ENCODE peak calls at places on chromosomes 12 and 14, in nine cellular contexts. J is hippocampal formation, Y is pancreas, R is H9, B is astrocyte, P is M059J, X is fibroblast of pulmonary artery, N is occipital lobe, L is AG10803. G is an unnamed sample.

GRCh38 chr12:1680804-1681492 is 9.9 kb upstream of the ADIPOR2 start:
- DNase-seq in N (no peak), B (no peak), J (no peak), Y (no peak), P (peak; percentile 18), L (no peak), R (no peak), X (peak; percentile 51), G (no peak)

GRCh38 chr12:63151898-63152700 is 1.1 kb upstream of the AVPR1A start:
- DNase-seq in R (peak; percentile 82), J (peak; percentile 42), Y (no peak), X (peak; percentile 40), L (peak; percentile 31), B (peak; percentile 16), P (peak; percentile 27), N (peak; percentile 14), G (peak; percentile 38)

GRCh38 chr14:95697764-95698163 is 11.5 kb downstream of the TCL1B start:
- DNase-seq in R (no peak), X (no peak), B (no peak), P (no peak), Y (no peak), L (no peak), J (no peak), N (no peak), G (no peak)

GRCh38 chr12:71664411-71665108 is 459 bp downstream of the THAP2 start:
- DNase-seq in N (no peak), B (peak; percentile 12), L (no peak), Y (no peak), X (peak; percentile 28), P (no peak), J (peak; percentile 53), R (no peak), G (peak; percentile 31)

GRCh38 chr12:6322352-6322751 is 11.9 kb downstream of the PLEKHG6 start:
- DNase-seq in L (no peak), P (peak; percentile 55), X (no peak), R (no peak), N (no peak), J (no peak), B (no peak), Y (no peak), G (no peak)

GRCh38 chr14:90681889-90682429 is 134.3 kb downstream of the TTC7B start:
- DNase-seq in P (no peak), J (no peak), L (no peak), N (no peak), Y (no peak), X (no peak), R (no peak), B (no peak), G (no peak)

GRCh38 chr12:13071305-13072280 is 27.4 kb downstream of the FAM234B start:
- DNase-seq in L (no peak), J (no peak), N (no peak), X (no peak), Y (no peak), R (no peak), P (no peak), B (no peak), G (no peak)

GRCh38 chr12:95574799-95575452 is 23.6 kb upstream of the USP44 start:
- DNase-seq in N (no peak), X (peak; percentile 56), L (peak; percentile 54), B (peak; percentile 34), J (peak; percentile 43), R (no peak), Y (no peak), P (peak; percentile 56), G (peak; percentile 57)

GRCh38 chr14:88002421-88002820 is 2.5 kb upstream of the GPR65 start:
- DNase-seq in N (no peak), P (no peak), X (no peak), J (no peak), B (no peak), Y (no peak), R (no peak), L (no peak), G (no peak)

GRCh38 chr12:13204428-13204827 is 7.9 kb downstream of the EMP1 start:
- DNase-seq in J (no peak), B (peak; percentile 74), N (no peak), Y (no peak), P (peak; percentile 59), X (no peak), R (peak; percentile 57), L (no peak), G (peak; percentile 90)

GRCh38 chr12:71958993-71959588 is 20.4 kb downstream of the TPH2 start:
- DNase-seq in P (peak; percentile 15), B (peak; percentile 36), J (no peak), Y (no peak), L (peak; percentile 60), N (no peak), R (no peak), X (peak; percentile 1), G (peak; percentile 9)

GRCh38 chr14:61064210-61064609 is 83.2 kb downstream of the SLC38A6 start:
- DNase-seq in L (no peak), J (no peak), P (peak; percentile 4), B (no peak), R (no peak), X (no peak), Y (no peak), N (no peak), G (no peak)

GRCh38 chr14:53367631-53368030 is 214.5 kb upstream of the DDHD1 start:
- DNase-seq in J (no peak), R (no peak), B (peak; percentile 48), X (peak; percentile 38), Y (no peak), P (no peak), L (peak; percentile 94), N (no peak), G (peak; percentile 53)

GRCh38 chr12:120833849-120834248 is 70.3 kb downstream of the SPPL3 start:
- DNase-seq in L (peak; percentile 33), N (no peak), B (no peak), X (no peak), P (no peak), J (no peak), R (no peak), Y (no peak), G (peak; percentile 27)

GRCh38 chr12:121534495-121535148 is 46.2 kb downstream of the KDM2B start:
- DNase-seq in J (no peak), R (peak; percentile 68), B (no peak), P (no peak), N (no peak), X (no peak), L (no peak), Y (no peak), G (no peak)

GRCh38 chr12:31321565-31322228 is 4.3 kb downstream of the SINHCAF start:
- DNase-seq in N (no peak), Y (no peak), B (peak; percentile 51), X (peak; percentile 61), R (no peak), J (no peak), L (no peak), P (peak; percentile 48), G (peak; percentile 39)

GRCh38 chr12:102406033-102406584 is 74.3 kb downstream of the IGF1 start:
- DNase-seq in R (no peak), X (peak; percentile 22), P (peak; percentile 5), L (peak; percentile 37), N (peak; percentile 26), B (peak; percentile 37), Y (peak; percentile 53), J (peak; percentile 60), G (peak; percentile 23)